ENCODE peak calls at places on chromosomes 7 and 10, in seven cellular contexts. R is transverse colon, U is GM12878, Z is SK-N-SH, H is endothelial cell of umbilical vein, S is breast epithelium, F is stomach. B is an unnamed sample.
A peak's percentile ranks its signal among the peaks of the same experiment; 100 is the strongest.

GRCh38 chr7:113076703-113077102 is 9.9 kb downstream of the GPR85 start:
- DNase-seq in R (no peak), U (no peak), Z (no peak), H (no peak), S (no peak), F (no peak), B (no peak)

GRCh38 chr10:123743441-123744225 is 77.5 kb downstream of the GPR26 start:
- DNase-seq in R (no peak), U (no peak), Z (peak; percentile 72), H (no peak), S (peak; percentile 35), F (no peak), B (no peak)

GRCh38 chr10:43259981-43260761 is 6.7 kb downstream of the RASGEF1A start:
- DNase-seq in R (no peak), U (no peak), Z (peak; percentile 76), H (no peak), S (peak; percentile 17), F (no peak), B (peak; percentile 76)

GRCh38 chr10:110074986-110075664 is 67.3 kb downstream of the ADD3 start:
- DNase-seq in R (no peak), U (no peak), Z (no peak), H (peak; percentile 92), S (no peak), F (no peak), B (no peak)

GRCh38 chr10:78640981-78641646 is 427.7 kb upstream of the ZMIZ1 start:
- DNase-seq in R (no peak), U (no peak), Z (no peak), H (no peak), S (no peak), F (no peak), B (no peak)

GRCh38 chr10:116041948-116042347 is 231.1 kb downstream of the GFRA1 start:
- DNase-seq in R (no peak), U (no peak), Z (no peak), H (no peak), S (no peak), F (no peak), B (no peak)

GRCh38 chr10:92760609-92761008 is 70.9 kb downstream of the HHEX start:
- DNase-seq in R (no peak), U (no peak), Z (no peak), H (peak; percentile 81), S (no peak), F (no peak), B (no peak)

GRCh38 chr7:91082854-91083495 is 181.3 kb upstream of the FZD1 start:
- DNase-seq in R (no peak), U (no peak), Z (peak; percentile 38), H (peak; percentile 41), S (no peak), F (no peak), B (no peak)

GRCh38 chr7:516216-516605 is 3.4 kb downstream of the PDGFA start:
- DNase-seq in R (no peak), U (no peak), Z (no peak), H (no peak), S (no peak), F (no peak), B (no peak)

GRCh38 chr7:30853576-30853975 is 58.1 kb upstream of the AQP1 start:
- DNase-seq in R (no peak), U (no peak), Z (no peak), H (peak; percentile 34), S (no peak), F (no peak), B (no peak)
- TF ChIP-seq POLR2AphosphoS5 in R (no peak), U (no peak), Z (no peak), H (no peak), S (no peak), F (no peak), B (peak; percentile 35)

DNA sequence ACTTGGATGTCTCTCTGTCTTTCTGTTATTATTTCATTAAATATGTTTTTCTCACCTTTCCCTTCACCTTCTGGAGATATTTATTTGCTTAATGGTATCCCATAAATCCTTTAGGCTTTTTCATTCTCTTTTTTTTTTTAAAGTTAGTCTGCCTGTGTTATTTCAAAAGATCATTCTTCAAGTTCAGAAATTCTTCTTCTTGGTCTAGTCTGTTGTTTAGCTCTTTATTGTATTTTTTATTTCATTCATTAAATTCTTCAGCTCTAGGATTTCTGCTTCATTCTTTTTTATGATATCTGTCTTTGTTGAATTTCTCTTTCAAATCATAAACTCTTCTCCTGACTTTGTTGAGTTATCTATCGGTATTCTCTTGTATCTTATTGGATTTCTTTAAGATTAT is 312.1 kb upstream of the KAT6B start:
- DNase-seq in R (no peak), U (no peak), Z (no peak), H (no peak), S (no peak), F (no peak), B (no peak)
- H3K9me3 ChIP-seq in R (peaks cover 25% of the 10 kb centered on the region), U (peaks cover 25% of the 10 kb centered on the region), Z (peaks cover 14% of the 10 kb centered on the region), H (peaks cover 3% of the 10 kb centered on the region), S (no peaks in the 10 kb centered on the region), F (no peaks in the 10 kb centered on the region), B (peaks cover 56% of the 10 kb centered on the region)

DNA sequence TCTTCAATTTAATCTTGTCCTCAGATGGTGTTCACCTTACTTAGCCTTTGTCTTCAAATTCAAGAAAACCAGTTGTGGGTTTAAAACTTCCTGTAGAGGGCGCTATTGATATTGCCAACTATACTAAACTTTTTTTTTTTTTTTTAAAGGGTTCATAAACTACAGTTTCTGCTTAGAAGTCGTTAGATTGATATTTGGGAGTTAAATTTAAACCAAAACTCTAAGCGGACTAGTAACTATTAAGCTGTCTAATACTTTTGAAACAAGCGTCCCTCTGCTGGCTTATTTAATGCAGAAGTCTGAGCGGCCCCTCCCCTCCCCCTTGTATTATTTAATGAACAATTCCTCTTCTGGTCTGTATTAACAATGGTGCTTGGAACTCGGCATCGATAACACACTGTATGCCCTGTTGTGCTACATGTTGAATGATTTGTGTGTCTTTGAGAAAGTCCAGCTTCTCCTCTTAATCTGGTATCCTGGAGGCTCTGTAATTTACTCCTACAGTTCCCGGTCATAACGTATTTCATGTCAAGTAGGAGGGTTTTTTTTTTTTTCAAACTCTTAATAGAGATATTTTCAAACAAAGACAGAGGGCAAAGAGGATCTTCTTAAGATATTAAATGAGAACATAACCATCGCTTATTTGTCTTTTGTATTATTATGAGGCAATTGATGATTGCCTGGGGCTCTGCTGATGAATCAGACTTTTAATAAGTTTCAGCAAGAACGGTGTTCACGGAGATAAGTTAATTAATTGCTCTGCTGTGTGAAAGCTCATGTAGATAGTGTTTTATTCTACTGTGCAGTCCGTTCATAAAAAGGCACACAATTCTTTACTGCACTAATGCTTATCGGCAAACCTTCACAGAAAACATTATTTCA is 22.6 kb upstream of the CREB5 start:
- DNase-seq in R (no peak), U (no peak), Z (peak; percentile 44), H (peak; percentile 76), S (no peak), F (no peak), B (no peak)
- H3K4me3 ChIP-seq in R (peak overlapping the region; percentile 17), U (no peak overlapping the region), Z (peak overlapping the region; percentile 45), H (no peak overlapping the region), S (peak overlapping the region; percentile 32), F (no peak overlapping the region), B (no peak overlapping the region)

GRCh38 chr7:24924375-24924774 is 55.6 kb downstream of the OSBPL3 start:
- DNase-seq in R (no peak), U (no peak), Z (no peak), H (no peak), S (no peak), F (no peak), B (no peak)
- TF ChIP-seq POLR2AphosphoS5 in R (no peak), U (no peak), Z (no peak), H (no peak), S (peak; percentile 41), F (peak; percentile 35), B (no peak)

GRCh38 chr10:133125901-133126300 is 34.1 kb upstream of the KNDC1 start:
- DNase-seq in R (no peak), U (no peak), Z (no peak), H (no peak), S (no peak), F (no peak), B (no peak)

GRCh38 chr10:133129151-133129853 is 30.7 kb upstream of the KNDC1 start:
- DNase-seq in R (no peak), U (no peak), Z (peak; percentile 30), H (no peak), S (no peak), F (no peak), B (no peak)

GRCh38 chr10:133126431-133127290 is 33.4 kb upstream of the KNDC1 start:
- DNase-seq in R (peak; percentile 6), U (no peak), Z (no peak), H (no peak), S (no peak), F (no peak), B (peak; percentile 68)

GRCh38 chr10:133128126-133129081 is 31.6 kb upstream of the KNDC1 start:
- DNase-seq in R (peak; percentile 5), U (no peak), Z (no peak), H (no peak), S (no peak), F (no peak), B (peak; percentile 75)

DNA sequence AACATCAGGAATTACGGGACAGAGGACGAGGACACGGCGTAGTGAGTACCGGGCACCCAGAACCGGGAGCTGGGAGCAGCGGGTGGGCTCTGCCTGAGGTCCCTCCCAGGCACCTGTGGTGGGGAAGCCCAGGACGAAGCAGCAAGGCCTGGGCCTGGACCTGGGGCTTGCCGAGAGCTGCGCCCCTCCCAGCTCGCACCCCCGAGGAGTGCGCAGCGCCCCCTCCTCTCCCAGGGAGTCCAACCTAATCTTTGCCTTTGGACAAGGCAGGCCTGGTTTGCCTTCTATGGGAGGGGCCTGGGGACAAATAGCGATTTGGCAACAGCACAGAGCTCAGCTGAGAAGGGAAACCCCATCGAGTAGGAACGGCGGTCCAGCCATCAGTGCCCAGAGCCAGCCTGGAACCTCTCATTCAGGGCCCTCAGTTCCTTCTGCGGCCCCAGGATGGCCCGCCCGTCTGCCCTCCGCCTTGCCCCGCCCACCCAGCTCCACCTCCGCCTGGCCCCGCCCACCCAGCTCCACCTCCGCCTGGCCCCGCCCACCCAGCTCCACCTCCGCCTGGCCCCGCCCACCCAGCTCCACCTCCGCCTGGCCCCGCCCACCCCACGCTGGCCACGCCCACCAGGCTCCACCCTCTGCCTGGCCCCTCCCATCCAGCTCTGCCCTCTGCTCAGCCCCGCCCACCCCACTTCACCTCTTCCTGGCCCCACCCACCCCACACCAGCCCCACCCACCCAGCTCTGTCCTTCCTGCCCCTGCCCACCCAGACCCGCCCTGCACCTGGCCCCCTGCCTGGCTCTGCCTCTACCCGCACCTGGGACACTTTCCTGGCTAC is 32.5 kb upstream of the KNDC1 start:
- DNase-seq in R (peak; percentile 7), U (no peak), Z (peak; percentile 79), H (no peak), S (no peak), F (no peak), B (peak; percentile 64)
- H3K9me3 ChIP-seq in R (no peaks in the 10 kb centered on the region), U (no peaks in the 10 kb centered on the region), Z (no peaks in the 10 kb centered on the region), H (no peaks in the 10 kb centered on the region), S (no peaks in the 10 kb centered on the region), F (no peaks in the 10 kb centered on the region), B (no peaks in the 10 kb centered on the region)

B was measured in spleen.